ENCODE peak calls at places on chromosomes 16 and 17, in six cellular contexts. One of them, this sample, is unnamed.

GRCh38 chr16:56197227-56197992 is 6.1 kb downstream of the GNAO1 start:
- DNase-seq in H9: no peak
- DNase-seq in neuronal stem cell: no peak
- DNase-seq in mesenchymal stem cell: no peak
- DNase-seq in H1: no peak
- DNase-seq in trophoblast cell: no peak
- DNase-seq in this sample: no peak

GRCh38 chr16:31505483-31505882 is 2.7 kb downstream of the RUSF1 start:
- DNase-seq in H9: no peak
- DNase-seq in neuronal stem cell: no peak
- DNase-seq in mesenchymal stem cell: no peak
- DNase-seq in H1: no peak
- DNase-seq in trophoblast cell: no peak
- DNase-seq in this sample: no peak

GRCh38 chr16:18803569-18804462 is 2.5 kb upstream of the ARL6IP1 start:
- DNase-seq in H9: no peak
- DNase-seq in neuronal stem cell: no peak
- DNase-seq in mesenchymal stem cell: peak; percentile 59
- DNase-seq in H1: no peak
- DNase-seq in trophoblast cell: no peak
- DNase-seq in this sample: peak; percentile 42

GRCh38 chr17:41420134-41420533 is 4.3 kb downstream of the KRT37 start:
- DNase-seq in H9: no peak
- DNase-seq in neuronal stem cell: no peak
- DNase-seq in mesenchymal stem cell: no peak
- DNase-seq in H1: no peak
- DNase-seq in trophoblast cell: no peak
- DNase-seq in this sample: peak; percentile 26

GRCh38 chr17:2685696-2686095 is 25.9 kb downstream of the CLUH start:
- DNase-seq in H9: peak; percentile 58
- DNase-seq in neuronal stem cell: no peak
- DNase-seq in mesenchymal stem cell: no peak
- DNase-seq in H1: no peak
- DNase-seq in trophoblast cell: no peak
- DNase-seq in this sample: no peak

GRCh38 chr17:42050360-42051012 is at the start of gene C17orf113:
- DNase-seq in H9: peak; percentile 78
- DNase-seq in neuronal stem cell: peak; percentile 63
- DNase-seq in mesenchymal stem cell: peak; percentile 49
- DNase-seq in H1: no peak
- DNase-seq in trophoblast cell: peak; percentile 49
- DNase-seq in this sample: no peak

GRCh38 chr17:50914510-50914849 is 48.3 kb upstream of the TOB1 start:
- DNase-seq in H9: no peak
- DNase-seq in neuronal stem cell: no peak
- DNase-seq in mesenchymal stem cell: no peak
- DNase-seq in H1: no peak
- DNase-seq in trophoblast cell: no peak
- DNase-seq in this sample: no peak

GRCh38 chr17:41738077-41738800 is 3.8 kb upstream of the HAP1 start:
- DNase-seq in H9: peak; percentile 95
- DNase-seq in neuronal stem cell: peak; percentile 82
- DNase-seq in mesenchymal stem cell: peak; percentile 74
- DNase-seq in H1: peak; percentile 69
- DNase-seq in trophoblast cell: peak; percentile 91
- DNase-seq in this sample: peak; percentile 68

GRCh38 chr17:13777003-13777402 is 175.3 kb upstream of the HS3ST3A1 start:
- DNase-seq in H9: no peak
- DNase-seq in neuronal stem cell: no peak
- DNase-seq in mesenchymal stem cell: peak; percentile 95
- DNase-seq in H1: no peak
- DNase-seq in trophoblast cell: no peak
- DNase-seq in this sample: no peak

GRCh38 chr16:13907431-13907830 is 12.5 kb upstream of the ERCC4 start:
- DNase-seq in H9: no peak
- DNase-seq in neuronal stem cell: no peak
- DNase-seq in mesenchymal stem cell: no peak
- DNase-seq in H1: no peak
- DNase-seq in trophoblast cell: no peak
- DNase-seq in this sample: no peak

GRCh38 chr16:3147757-3148104 is 12.9 kb downstream of the ZNF213 start:
- DNase-seq in H9: no peak
- DNase-seq in neuronal stem cell: no peak
- DNase-seq in mesenchymal stem cell: no peak
- DNase-seq in H1: no peak
- DNase-seq in trophoblast cell: no peak
- DNase-seq in this sample: no peak

GRCh38 chr17:55726440-55726839 is 3.8 kb upstream of the TMEM100 start:
- DNase-seq in H9: no peak
- DNase-seq in neuronal stem cell: no peak
- DNase-seq in mesenchymal stem cell: peak; percentile 54
- DNase-seq in H1: no peak
- DNase-seq in trophoblast cell: no peak
- DNase-seq in this sample: peak; percentile 91

GRCh38 chr17:74359916-74360315 is 1.8 kb downstream of the BTBD17 start:
- DNase-seq in H9: no peak
- DNase-seq in neuronal stem cell: no peak
- DNase-seq in mesenchymal stem cell: no peak
- DNase-seq in H1: no peak
- DNase-seq in trophoblast cell: no peak
- DNase-seq in this sample: no peak

GRCh38 chr17:77464988-77465357 is 324.2 kb downstream of the SEC14L1 start:
- DNase-seq in H9: no peak
- DNase-seq in neuronal stem cell: no peak
- DNase-seq in mesenchymal stem cell: no peak
- DNase-seq in H1: no peak
- DNase-seq in trophoblast cell: no peak
- DNase-seq in this sample: no peak

GRCh38 chr17:77466596-77467223 is 325.9 kb downstream of the SEC14L1 start:
- DNase-seq in H9: no peak
- DNase-seq in neuronal stem cell: no peak
- DNase-seq in mesenchymal stem cell: no peak
- DNase-seq in H1: no peak
- DNase-seq in trophoblast cell: no peak
- DNase-seq in this sample: no peak

GRCh38 chr17:77467513-77467912 is 326.7 kb downstream of the SEC14L1 start:
- DNase-seq in H9: no peak
- DNase-seq in neuronal stem cell: no peak
- DNase-seq in mesenchymal stem cell: no peak
- DNase-seq in H1: no peak
- DNase-seq in trophoblast cell: no peak
- DNase-seq in this sample: no peak

GRCh38 chr17:77465358-77466041 is 324.7 kb downstream of the SEC14L1 start:
- DNase-seq in H9: peak; percentile 69
- DNase-seq in neuronal stem cell: no peak
- DNase-seq in mesenchymal stem cell: peak; percentile 89
- DNase-seq in H1: no peak
- DNase-seq in trophoblast cell: peak; percentile 31
- DNase-seq in this sample: peak; percentile 77

GRCh38 chr17:77466140-77466539 is 325.4 kb downstream of the SEC14L1 start:
- DNase-seq in H9: peak; percentile 96
- DNase-seq in neuronal stem cell: no peak
- DNase-seq in mesenchymal stem cell: peak; percentile 79
- DNase-seq in H1: no peak
- DNase-seq in trophoblast cell: no peak
- DNase-seq in this sample: no peak
- H2AK5ac ChIP-seq in H9: no peak overlapping the region
- H2AK5ac ChIP-seq in neuronal stem cell: peak overlapping the region; percentile 89
- H2AK5ac ChIP-seq in mesenchymal stem cell: peak overlapping the region; percentile 59
- H2AK5ac ChIP-seq in H1: peak overlapping the region; percentile 41
- H2AK5ac ChIP-seq in trophoblast cell: peak overlapping the region; percentile 42
- H2AK5ac ChIP-seq in this sample: peak overlapping the region; percentile 81

DNA sequence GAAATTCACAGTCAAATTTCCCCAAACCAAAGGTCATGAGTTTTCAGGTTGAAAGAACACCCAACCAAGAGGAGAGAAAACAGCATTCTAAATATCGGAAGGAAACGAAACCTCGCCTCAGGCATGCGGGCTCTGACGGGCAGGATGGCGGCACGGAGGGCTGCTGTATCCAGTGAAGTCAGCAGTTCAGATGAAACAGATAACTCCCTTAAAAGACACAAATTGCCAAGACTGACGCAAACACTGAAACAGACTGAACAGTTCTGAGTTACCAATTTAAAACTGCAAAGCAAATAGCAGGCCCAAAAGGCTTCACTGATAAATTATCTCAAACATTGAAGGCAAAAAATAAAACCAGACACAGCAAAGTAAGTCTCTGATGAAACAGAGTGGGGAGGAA is 20.6 kb upstream of the CDH15 start:
- DNase-seq in H9: no peak
- DNase-seq in neuronal stem cell: no peak
- DNase-seq in mesenchymal stem cell: no peak
- DNase-seq in H1: no peak
- DNase-seq in trophoblast cell: peak; percentile 44
- DNase-seq in this sample: no peak
- H3K4ac ChIP-seq in H9: no peak overlapping the region
- H3K4ac ChIP-seq in neuronal stem cell: no peak overlapping the region
- H3K4ac ChIP-seq in mesenchymal stem cell: no peak overlapping the region
- H3K4ac ChIP-seq in H1: no peak overlapping the region
- H3K4ac ChIP-seq in trophoblast cell: no peak overlapping the region
- H3K4ac ChIP-seq in this sample: no peak overlapping the region

GRCh38 chr16:15535772-15536171 is 101.4 kb downstream of the BMERB1 start:
- DNase-seq in H9: no peak
- DNase-seq in neuronal stem cell: no peak
- DNase-seq in mesenchymal stem cell: no peak
- DNase-seq in H1: no peak
- DNase-seq in trophoblast cell: no peak
- DNase-seq in this sample: no peak

GRCh38 chr16:15536813-15537212 is 102.4 kb downstream of the BMERB1 start:
- DNase-seq in H9: no peak
- DNase-seq in neuronal stem cell: no peak
- DNase-seq in mesenchymal stem cell: no peak
- DNase-seq in H1: no peak
- DNase-seq in trophoblast cell: no peak
- DNase-seq in this sample: no peak

GRCh38 chr16:15542261-15542660 is 100.7 kb downstream of the MARF1 start:
- DNase-seq in H9: peak; percentile 62
- DNase-seq in neuronal stem cell: no peak
- DNase-seq in mesenchymal stem cell: no peak
- DNase-seq in H1: peak; percentile 38
- DNase-seq in trophoblast cell: no peak
- DNase-seq in this sample: no peak

GRCh38 chr16:15539197-15539596 is 103.8 kb downstream of the MARF1 start:
- DNase-seq in H9: peak; percentile 68
- DNase-seq in neuronal stem cell: peak; percentile 36
- DNase-seq in mesenchymal stem cell: no peak
- DNase-seq in H1: no peak
- DNase-seq in trophoblast cell: no peak
- DNase-seq in this sample: no peak

DNA sequence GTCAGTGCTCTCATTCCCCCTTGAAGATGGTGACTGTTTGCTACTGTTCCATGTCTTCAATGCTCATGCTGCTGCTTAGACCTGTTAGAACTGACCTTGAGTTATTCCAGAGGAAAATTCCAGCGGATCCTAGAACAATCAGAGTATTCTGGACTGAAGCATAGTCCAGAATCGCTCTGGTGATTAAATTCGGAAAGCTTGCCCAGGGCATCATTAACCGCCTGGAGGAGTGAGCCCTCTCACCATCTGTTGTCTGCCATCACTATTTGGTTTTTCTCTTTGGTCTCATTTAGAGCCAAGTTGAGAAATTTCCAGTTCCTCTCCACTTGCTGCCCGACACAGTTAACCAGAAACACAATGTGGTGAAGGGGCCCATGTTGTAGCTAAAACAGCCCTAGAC is 104.1 kb downstream of the BMERB1 start:
- DNase-seq in H9: no peak
- DNase-seq in neuronal stem cell: no peak
- DNase-seq in mesenchymal stem cell: no peak
- DNase-seq in H1: no peak
- DNase-seq in trophoblast cell: no peak
- DNase-seq in this sample: no peak
- H3K14ac ChIP-seq in H9: no peak overlapping the region
- H3K14ac ChIP-seq in neuronal stem cell: no peak overlapping the region
- H3K14ac ChIP-seq in mesenchymal stem cell: no peak overlapping the region
- H3K14ac ChIP-seq in H1: no peak overlapping the region
- H3K14ac ChIP-seq in trophoblast cell: no peak overlapping the region
- H3K14ac ChIP-seq in this sample: no peak overlapping the region

DNA sequence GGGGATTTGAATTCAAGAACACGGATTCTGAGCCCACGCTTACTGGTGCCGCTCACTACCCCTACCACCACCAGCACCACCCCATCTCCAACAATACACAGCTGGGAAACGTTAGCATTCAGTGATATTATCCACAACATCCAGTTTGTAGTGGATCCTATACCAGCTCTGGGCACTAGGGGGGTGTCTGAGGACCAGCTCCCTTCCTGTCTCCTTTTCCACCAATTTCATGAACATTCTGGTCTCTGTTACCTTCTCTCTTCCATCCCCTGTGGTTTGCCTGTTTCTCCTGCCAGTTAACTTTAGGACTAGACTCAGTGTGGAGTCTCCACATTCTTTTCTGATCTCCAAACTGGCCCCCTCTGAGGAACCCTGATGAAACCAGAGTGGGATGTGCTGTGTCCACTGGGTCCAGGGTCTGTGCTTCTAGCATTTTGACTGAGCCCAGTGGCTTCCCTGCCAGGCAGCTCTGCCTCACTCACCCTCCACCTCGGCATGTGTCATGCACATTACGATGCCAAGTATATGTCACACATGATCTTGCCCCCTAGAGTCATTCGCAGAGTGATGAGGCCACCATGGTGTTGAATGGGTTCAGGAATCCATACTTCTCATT is 187.0 kb upstream of the CDH13 start:
- DNase-seq in H9: peak; percentile 39
- DNase-seq in neuronal stem cell: no peak
- DNase-seq in mesenchymal stem cell: peak; percentile 2
- DNase-seq in H1: no peak
- DNase-seq in trophoblast cell: no peak
- DNase-seq in this sample: peak; percentile 4
- H2AK5ac ChIP-seq in H9: no peak overlapping the region
- H2AK5ac ChIP-seq in neuronal stem cell: no peak overlapping the region
- H2AK5ac ChIP-seq in mesenchymal stem cell: no peak overlapping the region
- H2AK5ac ChIP-seq in H1: no peak overlapping the region
- H2AK5ac ChIP-seq in trophoblast cell: no peak overlapping the region
- H2AK5ac ChIP-seq in this sample: no peak overlapping the region

This sample was measured in IMR-90.